ENCODE peak calls at places on chromosomes 4 and X, in ten cellular contexts. P is tibial nerve, U is endothelial cell of umbilical vein, H is heart left ventricle, B is A549, Z is esophagus squamous epithelium, J is stomach, M is suprapubic skin, V is Peyer's patch, W is upper lobe of left lung. A is an unnamed sample.

GRCh38 chrX:80282535-80282934 is 137.7 kb upstream of the TENT5D start:
- DNase-seq in P (no peak), U (no peak), H (no peak), B (no peak), Z (no peak), J (no peak), M (no peak), V (no peak), W (no peak), A (no peak)

GRCh38 chr4:100880012-100880411 is 362.2 kb upstream of the EMCN start:
- DNase-seq in P (no peak), U (peak), H (no peak), B (no peak), Z (no peak), J (no peak), M (no peak), V (no peak), W (no peak), A (no peak)

GRCh38 chrX:11886745-11887144 is 128.7 kb downstream of the MSL3 start:
- DNase-seq in P (no peak), U (peak), H (no peak), B (no peak), Z (no peak), J (no peak), M (no peak), V (no peak), W (no peak), A (peak)

GRCh38 chr4:62928483-62928882 is 1480.8 kb downstream of the TECRL start:
- DNase-seq in P (no peak), U (no peak), H (no peak), B (no peak), Z (no peak), J (no peak), M (no peak), V (no peak), W (no peak), A (no peak)

GRCh38 chrX:150692296-150692695 is 900 bp upstream of the MTMR1 start:
- DNase-seq in P (no peak), U (no peak), H (no peak), B (no peak), Z (no peak), J (no peak), M (no peak), V (no peak), W (no peak), A (no peak)

GRCh38 chr4:39342731-39343130 is 23.4 kb downstream of the RFC1 start:
- DNase-seq in P (no peak), U (no peak), H (no peak), B (no peak), Z (no peak), J (no peak), M (no peak), V (no peak), W (no peak), A (no peak)

GRCh38 chr4:110193822-110194761 is 4.3 kb downstream of the ELOVL6 start:
- DNase-seq in P (peak), U (peak), H (peak), B (peak), Z (peak), J (peak), M (no peak), V (peak), W (no peak), A (peak)

GRCh38 chr4:13329963-13330362 is 154.2 kb downstream of the RAB28 start:
- DNase-seq in P (no peak), U (peak), H (no peak), B (no peak), Z (no peak), J (no peak), M (no peak), V (no peak), W (no peak), A (no peak)

GRCh38 chr4:704198-704891 is 1.3 kb upstream of the PCGF3 start:
- DNase-seq in P (no peak), U (no peak), H (no peak), B (no peak), Z (no peak), J (no peak), M (no peak), V (no peak), W (peak), A (no peak)

GRCh38 chr4:122326908-122327307 is 51.9 kb upstream of the ADAD1 start:
- DNase-seq in P (no peak), U (no peak), H (no peak), B (no peak), Z (no peak), J (no peak), M (no peak), V (no peak), W (no peak), A (no peak)

GRCh38 chrX:151828434-151829080 is 84.1 kb upstream of the MAGEA4 start:
- DNase-seq in P (no peak), U (no peak), H (no peak), B (no peak), Z (no peak), J (no peak), M (no peak), V (no peak), W (no peak), A (no peak)

GRCh38 chr4:152054731-152055130 is 293.9 kb upstream of the GATB start:
- DNase-seq in P (no peak), U (no peak), H (no peak), B (no peak), Z (no peak), J (no peak), M (no peak), V (no peak), W (no peak), A (no peak)

GRCh38 chr4:66572949-66573348 is 902.7 kb upstream of the EPHA5 start:
- DNase-seq in P (no peak), U (no peak), H (no peak), B (no peak), Z (no peak), J (no peak), M (no peak), V (no peak), W (no peak), A (no peak)

GRCh38 chr4:99817310-99817885 is 771 bp downstream of the DAPP1 start:
- DNase-seq in P (no peak), U (no peak), H (no peak), B (no peak), Z (no peak), J (no peak), M (no peak), V (no peak), W (no peak), A (no peak)

GRCh38 chr4:73309211-73309610 is 50.6 kb upstream of the ANKRD17 start:
- DNase-seq in P (no peak), U (no peak), H (no peak), B (no peak), Z (no peak), J (no peak), M (no peak), V (no peak), W (no peak), A (no peak)

GRCh38 chrX:40015693-40016092 is 82.1 kb downstream of the BCOR start:
- DNase-seq in P (no peak), U (no peak), H (no peak), B (no peak), Z (no peak), J (no peak), M (no peak), V (no peak), W (no peak), A (no peak)

GRCh38 chr4:169604131-169604900 is 8.1 kb downstream of the NEK1 start:
- DNase-seq in P (no peak), U (peak), H (no peak), B (peak), Z (no peak), J (no peak), M (no peak), V (no peak), W (no peak), A (no peak)

GRCh38 chrX:12791253-12792228 is at the start of gene PRPS2:
- DNase-seq in P (peak), U (peak), H (peak), B (peak), Z (peak), J (peak), M (peak), V (peak), W (peak), A (peak)

GRCh38 chrX:10030570-10030969 is 63.4 kb downstream of the CLDN34 start:
- DNase-seq in P (no peak), U (no peak), H (no peak), B (peak), Z (no peak), J (no peak), M (no peak), V (no peak), W (no peak), A (no peak)

GRCh38 chrX:12223650-12224049 is 85.4 kb downstream of the FRMPD4 start:
- DNase-seq in P (no peak), U (no peak), H (no peak), B (no peak), Z (no peak), J (no peak), M (no peak), V (no peak), W (no peak), A (no peak)

GRCh38 chrX:151039351-151039750 is 56.2 kb downstream of the HMGB3 start:
- DNase-seq in P (no peak), U (no peak), H (no peak), B (no peak), Z (no peak), J (no peak), M (no peak), V (no peak), W (no peak), A (no peak)

GRCh38 chr4:73593631-73594241 is 26.5 kb downstream of the RASSF6 start:
- DNase-seq in P (peak), U (peak), H (no peak), B (no peak), Z (no peak), J (no peak), M (no peak), V (no peak), W (no peak), A (no peak)

GRCh38 chrX:130714665-130715064 is 188.3 kb downstream of the ENOX2 start:
- DNase-seq in P (no peak), U (no peak), H (no peak), B (no peak), Z (no peak), J (no peak), M (no peak), V (no peak), W (no peak), A (no peak)

GRCh38 chrX:116462843-116463242 is at the start of gene CT83:
- DNase-seq in P (no peak), U (no peak), H (no peak), B (no peak), Z (no peak), J (no peak), M (no peak), V (no peak), W (peak), A (no peak)

GRCh38 chrX:56812515-56813105 is 83.6 kb downstream of the NBDY start:
- DNase-seq in P (no peak), U (peak), H (no peak), B (no peak), Z (no peak), J (no peak), M (no peak), V (no peak), W (no peak), A (no peak)

GRCh38 chrX:105114554-105115130 is 105.9 kb downstream of the TEX13A start:
- DNase-seq in P (no peak), U (no peak), H (no peak), B (no peak), Z (no peak), J (no peak), M (no peak), V (no peak), W (no peak), A (no peak)

DNA sequence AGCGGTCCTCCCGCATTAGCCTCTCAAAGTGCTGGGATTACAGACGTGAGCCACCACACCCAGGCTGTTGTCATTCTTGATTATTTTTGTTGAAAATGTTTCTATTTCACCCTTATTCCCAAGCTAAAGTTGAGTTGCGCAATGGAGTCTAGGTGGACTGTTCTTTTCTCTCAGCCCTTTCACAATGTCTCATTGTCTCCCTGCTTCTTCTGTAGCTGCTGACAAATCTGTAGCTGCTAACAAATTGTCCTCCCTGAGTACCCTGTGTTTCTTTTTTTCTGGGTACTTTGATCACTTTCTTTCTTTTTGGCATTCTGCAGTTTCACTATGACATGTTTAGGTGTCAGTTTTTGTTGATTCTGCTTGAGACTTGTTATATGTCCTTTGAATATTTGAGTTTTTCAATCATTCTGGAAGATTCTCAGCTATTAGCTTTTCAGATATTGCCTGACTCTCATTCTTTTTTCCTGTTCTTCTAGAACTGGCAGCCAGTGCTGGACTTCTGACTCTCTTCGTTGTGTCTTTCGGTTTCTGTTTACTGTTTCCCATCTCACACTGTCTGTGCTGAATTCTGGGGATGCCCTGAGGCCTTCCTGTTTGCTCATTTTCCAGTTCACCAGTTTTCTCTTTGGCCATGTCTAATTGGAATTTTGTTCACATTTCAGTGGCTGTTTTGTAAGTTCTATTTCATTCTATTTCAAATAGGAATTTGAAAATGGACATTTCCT is 6.6 kb downstream of the ABCD1 start:
- DNase-seq in P (peak), U (no peak), H (no peak), B (no peak), Z (no peak), J (no peak), M (no peak), V (no peak), W (no peak), A (no peak)
- TF ChIP-seq POLR2A in P (no peak), U (no peak), H (no peak), B (no peak), Z (no peak), J (no peak), M (no peak), V (no peak), W (no peak), A (no peak)

GRCh38 chrX:48695925-48696300 is 621 bp upstream of the SUV39H1 start:
- DNase-seq in P (no peak), U (no peak), H (no peak), B (peak), Z (no peak), J (no peak), M (no peak), V (no peak), W (no peak), A (no peak)

GRCh38 chrX:48695524-48695875 is 1.0 kb upstream of the SUV39H1 start:
- DNase-seq in P (no peak), U (no peak), H (no peak), B (no peak), Z (no peak), J (no peak), M (no peak), V (no peak), W (no peak), A (no peak)

GRCh38 chrX:48694776-48695523 is 1.6 kb upstream of the SUV39H1 start:
- DNase-seq in P (no peak), U (no peak), H (no peak), B (no peak), Z (no peak), J (no peak), M (no peak), V (no peak), W (no peak), A (no peak)

GRCh38 chrX:48697182-48697727 is 721 bp downstream of the SUV39H1 start:
- DNase-seq in P (no peak), U (peak), H (no peak), B (peak), Z (no peak), J (no peak), M (no peak), V (no peak), W (no peak), A (peak)

DNA sequence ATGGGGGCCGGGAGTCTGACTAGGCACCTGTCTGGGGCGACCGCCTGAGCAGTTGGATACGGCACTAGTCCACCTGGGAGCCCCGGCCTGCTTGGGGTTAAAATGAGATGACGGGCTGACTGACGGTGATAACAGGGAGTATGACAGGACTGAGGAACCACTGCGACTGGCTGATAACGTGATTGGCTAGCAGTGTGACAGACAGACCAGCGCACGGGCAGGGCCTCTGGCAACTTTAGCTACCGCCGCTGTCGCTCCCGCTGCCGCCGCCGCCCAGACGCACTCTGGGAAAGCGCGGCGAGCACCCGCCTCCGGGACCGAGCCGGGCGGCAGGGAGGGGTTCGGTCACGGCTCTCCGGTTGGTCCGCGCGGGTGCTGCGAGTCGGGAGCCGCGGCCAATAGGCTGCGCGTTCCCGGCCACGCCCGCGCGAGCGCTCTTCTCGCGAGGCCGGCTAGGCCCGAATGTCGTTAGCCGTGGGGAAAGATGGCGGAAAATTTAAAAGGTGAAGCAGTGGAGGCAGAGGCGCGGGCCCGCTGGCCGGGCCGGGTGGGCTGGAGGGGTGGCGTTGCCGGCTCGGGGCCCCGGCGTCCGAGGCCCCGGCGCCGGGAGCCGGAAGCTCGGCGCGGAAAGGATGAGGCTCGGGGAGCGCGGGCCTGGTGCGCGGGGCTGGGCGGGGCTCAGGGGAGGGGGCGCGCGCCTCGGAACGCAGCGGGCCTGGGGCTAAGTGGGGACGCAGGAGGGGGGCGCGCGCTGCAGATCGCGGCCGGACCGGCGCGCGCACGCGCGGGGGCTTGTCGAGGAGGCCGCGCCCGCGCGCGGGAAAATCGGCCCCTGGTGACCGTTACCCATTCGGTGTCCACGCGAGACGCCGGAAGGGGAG is at the start of gene SUV39H1:
- DNase-seq in P (peak), U (peak), H (peak), B (peak), Z (peak), J (peak), M (peak), V (peak), W (peak), A (peak)
- TF ChIP-seq POLR2A in P (peak), U (peak), H (peak), B (peak), Z (no peak), J (no peak), M (peak), V (peak), W (peak), A (peak)

GRCh38 chr4:25379591-25379990 is 2.5 kb downstream of the ANAPC4 start:
- DNase-seq in P (no peak), U (no peak), H (no peak), B (no peak), Z (no peak), J (no peak), M (no peak), V (no peak), W (no peak), A (no peak)

GRCh38 chr4:25377572-25377882 is 464 bp downstream of the ANAPC4 start:
- DNase-seq in P (no peak), U (peak), H (no peak), B (no peak), Z (no peak), J (no peak), M (no peak), V (no peak), W (no peak), A (peak)

GRCh38 chr4:25378130-25378743 is 1.2 kb downstream of the ANAPC4 start:
- DNase-seq in P (no peak), U (no peak), H (no peak), B (no peak), Z (no peak), J (no peak), M (no peak), V (no peak), W (no peak), A (no peak)

DNA sequence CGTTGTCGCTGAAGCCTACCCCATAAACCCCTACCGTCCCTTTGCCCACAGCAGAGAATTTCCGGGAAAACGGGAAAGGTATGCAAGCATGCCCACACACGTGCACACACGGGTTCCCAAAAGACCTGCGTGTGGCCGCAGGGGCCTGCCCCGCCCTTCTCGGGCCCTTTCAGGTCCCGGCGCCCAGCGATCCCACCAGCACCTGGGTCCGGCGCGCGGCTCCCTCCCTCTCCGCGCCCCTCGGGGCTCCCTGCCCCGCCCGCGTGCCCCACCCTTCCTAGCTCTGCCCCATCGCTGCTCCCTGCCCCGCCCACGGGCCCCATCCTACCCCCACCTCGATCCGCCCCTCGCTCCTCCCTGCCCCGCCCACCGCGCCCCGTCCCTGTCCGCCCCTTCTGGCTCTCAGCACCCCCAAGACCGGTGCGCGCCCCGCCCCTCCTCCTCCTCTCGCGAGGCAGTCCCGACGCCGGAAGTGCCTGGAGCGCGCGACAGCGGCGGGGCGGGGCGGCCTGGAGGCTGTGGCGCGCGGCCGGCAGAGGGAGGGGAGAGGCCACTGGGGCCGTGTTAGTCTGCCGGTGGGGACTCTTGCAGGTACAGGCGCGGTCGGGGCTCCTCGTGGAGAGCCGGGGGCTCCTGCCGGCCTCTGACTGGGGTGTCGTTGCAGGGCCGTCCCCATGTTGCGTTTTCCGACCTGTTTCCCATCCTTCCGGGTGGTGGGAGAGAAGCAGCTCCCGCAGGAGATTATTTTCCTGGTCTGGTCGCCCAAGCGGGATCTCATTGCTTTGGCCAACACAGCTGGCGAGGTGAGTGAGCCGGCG is at the start of gene ANAPC4:
- DNase-seq in P (peak), U (peak), H (peak), B (peak), Z (peak), J (peak), M (peak), V (peak), W (peak), A (peak)
- TF ChIP-seq POLR2A in P (peak), U (peak), H (peak), B (peak), Z (no peak), J (no peak), M (peak), V (peak), W (peak), A (peak)

DNA sequence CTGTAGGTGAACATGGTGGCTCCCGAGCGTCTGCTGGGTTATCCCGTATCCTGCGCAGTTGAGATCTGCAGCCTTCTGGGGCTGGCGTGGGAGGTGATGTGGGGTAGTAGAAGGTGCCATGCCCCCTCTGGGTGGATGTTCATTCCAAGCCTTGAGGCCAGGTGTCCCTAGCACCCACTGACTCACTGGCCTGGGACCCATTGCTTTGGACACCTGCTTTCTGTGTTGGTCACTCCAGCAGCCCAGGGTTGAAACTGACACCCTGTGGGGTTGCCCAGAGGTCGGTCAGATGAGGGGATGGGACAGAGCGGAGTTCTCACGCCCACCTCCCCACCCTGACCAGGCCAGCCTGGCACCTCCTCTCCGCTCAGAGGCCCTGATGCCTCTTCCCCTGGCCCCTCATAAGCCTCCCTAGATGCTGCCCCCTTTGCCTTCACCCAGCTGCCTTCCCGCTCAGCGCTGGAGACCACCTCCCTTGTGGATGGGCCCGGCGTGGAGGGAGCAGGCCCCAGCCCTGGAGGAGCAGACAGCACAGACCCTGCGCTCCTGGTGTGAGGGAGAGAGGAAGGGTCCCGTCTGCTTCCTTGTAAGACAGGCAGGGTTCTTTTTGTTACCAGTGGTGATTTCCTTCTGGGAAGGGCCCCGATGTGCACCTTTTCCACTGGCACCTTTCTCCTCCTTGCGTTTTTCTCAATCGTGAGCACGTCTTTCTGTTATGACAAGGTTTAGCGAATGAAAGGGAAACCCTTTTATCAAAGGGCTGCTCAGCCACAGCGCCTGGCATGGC is 2.0 kb downstream of the DOK7 start:
- DNase-seq in P (no peak), U (no peak), H (no peak), B (no peak), Z (no peak), J (no peak), M (no peak), V (no peak), W (peak), A (no peak)
- TF ChIP-seq POLR2A in P (no peak), U (no peak), H (no peak), B (no peak), Z (no peak), J (no peak), M (no peak), V (no peak), W (no peak), A (no peak)